ENCODE peak calls at places on chromosomes 11 and 22, in five cellular contexts. One of them, this sample, is unnamed. For H3K4me1, the result is how much of the 10 kb centered on the place peaks cover.

GRCh38 chr11:66289548-66290331 is 797 bp upstream of the YIF1A start:
- DNase-seq in HepG2: no peak
- DNase-seq in transverse colon: peak
- DNase-seq in sigmoid colon: no peak
- DNase-seq in upper lobe of left lung: peak
- DNase-seq in this sample: peak

GRCh38 chr11:95093548-95093947 is 3.9 kb downstream of the ENDOD1 start:
- DNase-seq in upper lobe of left lung: no peak
- DNase-seq in sigmoid colon: no peak
- DNase-seq in HepG2: no peak
- DNase-seq in transverse colon: no peak
- DNase-seq in this sample: no peak

GRCh38 chr22:36584666-36585065 is 55.7 kb upstream of the EIF3D start:
- DNase-seq in sigmoid colon: no peak
- DNase-seq in HepG2: no peak
- DNase-seq in upper lobe of left lung: no peak
- DNase-seq in transverse colon: no peak
- DNase-seq in this sample: no peak

GRCh38 chr22:38738475-38739070 is 17.2 kb downstream of the SUN2 start:
- DNase-seq in transverse colon: no peak
- DNase-seq in sigmoid colon: no peak
- DNase-seq in upper lobe of left lung: no peak
- DNase-seq in HepG2: no peak
- DNase-seq in this sample: no peak

GRCh38 chr11:69127091-69127850 is 28.5 kb upstream of the SMIM38 start:
- DNase-seq in upper lobe of left lung: peak
- DNase-seq in transverse colon: no peak
- DNase-seq in HepG2: no peak
- DNase-seq in sigmoid colon: no peak
- DNase-seq in this sample: peak

GRCh38 chr11:10669258-10670033 is 24.1 kb downstream of the IRAG1 start:
- DNase-seq in sigmoid colon: peak
- DNase-seq in HepG2: no peak
- DNase-seq in transverse colon: no peak
- DNase-seq in upper lobe of left lung: no peak
- DNase-seq in this sample: no peak

GRCh38 chr22:38830026-38830844 is 13.6 kb downstream of the NPTXR start:
- DNase-seq in upper lobe of left lung: no peak
- DNase-seq in sigmoid colon: no peak
- DNase-seq in transverse colon: no peak
- DNase-seq in HepG2: no peak
- DNase-seq in this sample: no peak

GRCh38 chr22:33467067-33467466 is 408.9 kb upstream of the SYN3 start:
- DNase-seq in upper lobe of left lung: no peak
- DNase-seq in HepG2: no peak
- DNase-seq in sigmoid colon: no peak
- DNase-seq in transverse colon: no peak
- DNase-seq in this sample: no peak

GRCh38 chr22:50473855-50474671 is 772 bp downstream of the SBF1 start:
- DNase-seq in transverse colon: peak
- DNase-seq in upper lobe of left lung: peak
- DNase-seq in sigmoid colon: peak
- DNase-seq in HepG2: no peak
- DNase-seq in this sample: peak

GRCh38 chr11:74702383-74703007 is 28.7 kb downstream of the CHRDL2 start:
- DNase-seq in transverse colon: peak
- DNase-seq in sigmoid colon: peak
- DNase-seq in HepG2: peak
- DNase-seq in upper lobe of left lung: no peak
- DNase-seq in this sample: peak

GRCh38 chr11:45677811-45678515 is 12.5 kb upstream of the CHST1 start:
- DNase-seq in HepG2: no peak
- DNase-seq in transverse colon: no peak
- DNase-seq in upper lobe of left lung: no peak
- DNase-seq in sigmoid colon: peak
- DNase-seq in this sample: no peak

DNA sequence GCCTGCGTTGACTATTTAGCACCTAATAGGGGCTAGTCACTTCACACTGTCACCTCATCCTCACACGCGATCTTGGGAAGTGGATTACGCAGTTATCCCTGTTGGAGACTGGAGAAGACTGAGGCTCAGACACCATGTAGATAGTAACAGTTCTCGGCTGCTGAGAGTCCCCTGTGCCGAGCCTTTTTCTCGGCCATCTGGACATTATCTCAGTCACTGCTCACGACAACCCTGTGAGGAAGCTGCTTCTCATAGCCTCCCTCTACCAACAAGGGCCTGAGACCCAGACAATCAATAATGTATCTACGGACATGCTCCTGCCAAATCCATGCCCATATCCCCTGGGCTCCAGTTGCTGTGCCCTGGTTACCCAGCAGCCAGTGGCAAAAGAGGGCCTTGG is 25.9 kb downstream of the SCUBE1 start:
- DNase-seq in HepG2: no peak
- DNase-seq in sigmoid colon: no peak
- DNase-seq in transverse colon: no peak
- DNase-seq in upper lobe of left lung: no peak
- DNase-seq in this sample: no peak
- H3K4me1 ChIP-seq in HepG2: under half
- H3K4me1 ChIP-seq in sigmoid colon: under half
- H3K4me1 ChIP-seq in transverse colon: under half
- H3K4me1 ChIP-seq in upper lobe of left lung: under half
- H3K4me1 ChIP-seq in this sample: under half

DNA sequence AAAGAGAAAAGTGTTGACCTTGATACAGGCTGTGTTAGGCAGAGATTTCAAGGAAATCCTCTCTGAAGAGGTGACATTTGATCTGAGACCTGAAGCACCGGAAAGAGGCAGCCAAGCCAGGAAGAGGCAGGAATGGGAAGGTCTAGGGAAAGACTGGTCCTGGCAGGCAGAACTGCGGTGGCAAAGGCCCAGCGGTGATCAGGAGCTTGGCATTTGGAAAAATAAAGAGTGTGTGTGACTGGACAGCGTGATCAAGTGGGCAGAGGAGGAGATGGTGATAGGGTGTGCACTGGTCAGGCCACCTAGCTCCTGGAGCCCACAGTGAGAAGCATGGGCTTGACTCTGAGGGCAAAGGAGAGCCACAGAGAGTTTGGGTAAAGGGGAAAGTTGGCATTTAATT is 27.2 kb upstream of the GAB4 start:
- DNase-seq in transverse colon: no peak
- DNase-seq in sigmoid colon: no peak
- DNase-seq in HepG2: no peak
- DNase-seq in upper lobe of left lung: no peak
- DNase-seq in this sample: peak
- H3K4me3 ChIP-seq in transverse colon: no peak
- H3K4me3 ChIP-seq in sigmoid colon: no peak
- H3K4me3 ChIP-seq in HepG2: no peak
- H3K4me3 ChIP-seq in upper lobe of left lung: no peak
- H3K4me3 ChIP-seq in this sample: no peak

GRCh38 chr11:128905345-128906184 is 14.4 kb downstream of the KCNJ5 start:
- DNase-seq in upper lobe of left lung: peak
- DNase-seq in HepG2: no peak
- DNase-seq in sigmoid colon: no peak
- DNase-seq in transverse colon: peak
- DNase-seq in this sample: peak
- TF ChIP-seq EP300 in upper lobe of left lung: no peak
- TF ChIP-seq EP300 in HepG2: no peak
- TF ChIP-seq EP300 in sigmoid colon: no peak
- TF ChIP-seq EP300 in transverse colon: no peak
- TF ChIP-seq EP300 in this sample: no peak

GRCh38 chr11:61120865-61121831 is 18.9 kb downstream of the CD5 start:
- DNase-seq in transverse colon: peak
- DNase-seq in upper lobe of left lung: no peak
- DNase-seq in HepG2: no peak
- DNase-seq in sigmoid colon: peak
- DNase-seq in this sample: peak
- H3K4me1 ChIP-seq in transverse colon: under half
- H3K4me1 ChIP-seq in upper lobe of left lung: under half
- H3K4me1 ChIP-seq in HepG2: under half
- H3K4me1 ChIP-seq in sigmoid colon: under half
- H3K4me1 ChIP-seq in this sample: under half

DNA sequence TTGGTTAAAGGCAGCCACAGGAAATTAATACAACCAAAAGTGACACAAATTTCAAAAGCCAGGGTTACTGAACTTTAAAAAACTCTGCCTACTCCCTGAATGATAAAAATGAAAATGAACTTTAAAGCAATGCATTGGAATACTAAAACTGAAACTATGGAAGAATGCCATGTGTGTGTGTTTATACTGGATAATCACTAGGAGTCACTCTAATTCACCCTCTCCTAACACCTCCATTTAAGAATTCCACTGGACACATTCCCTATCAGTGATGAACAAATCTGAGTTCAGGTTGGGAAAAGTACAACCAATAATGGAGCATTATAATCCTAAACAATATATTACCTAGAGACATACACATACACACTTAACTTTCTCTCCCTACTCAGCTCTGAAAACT is 27.5 kb upstream of the PLAAT3 start:
- DNase-seq in transverse colon: no peak
- DNase-seq in sigmoid colon: no peak
- DNase-seq in HepG2: no peak
- DNase-seq in upper lobe of left lung: no peak
- DNase-seq in this sample: no peak
- H3K4me3 ChIP-seq in transverse colon: no peak
- H3K4me3 ChIP-seq in sigmoid colon: no peak
- H3K4me3 ChIP-seq in HepG2: no peak
- H3K4me3 ChIP-seq in upper lobe of left lung: no peak
- H3K4me3 ChIP-seq in this sample: no peak

GRCh38 chr11:3073029-3073435 is 15.8 kb upstream of the CARS1 start:
- DNase-seq in upper lobe of left lung: no peak
- DNase-seq in HepG2: no peak
- DNase-seq in transverse colon: no peak
- DNase-seq in sigmoid colon: no peak
- DNase-seq in this sample: no peak
- TF ChIP-seq EP300 in upper lobe of left lung: no peak
- TF ChIP-seq EP300 in HepG2: no peak
- TF ChIP-seq EP300 in transverse colon: no peak
- TF ChIP-seq EP300 in sigmoid colon: no peak
- TF ChIP-seq EP300 in this sample: no peak

DNA sequence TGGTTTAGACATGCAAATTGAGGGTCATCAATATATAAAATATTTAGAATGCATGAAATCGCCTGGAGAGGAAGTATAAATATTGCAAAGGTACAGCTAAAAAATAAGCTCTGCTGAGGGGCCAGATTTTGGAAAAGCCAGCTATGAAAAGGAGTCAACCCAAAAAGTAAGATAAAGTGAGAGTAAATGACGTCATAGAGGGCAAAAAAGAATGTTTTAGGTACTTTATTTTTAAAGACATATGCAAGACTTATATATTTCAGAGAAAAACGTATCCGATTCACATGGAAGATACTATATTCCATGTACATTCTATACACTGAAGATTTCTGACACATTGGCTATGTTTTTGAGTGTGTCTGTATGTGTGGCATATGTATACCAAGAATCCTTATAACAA is 13.6 kb downstream of the GRM5 start:
- DNase-seq in transverse colon: no peak
- DNase-seq in upper lobe of left lung: no peak
- DNase-seq in sigmoid colon: no peak
- DNase-seq in HepG2: no peak
- DNase-seq in this sample: no peak
- H3K4me1 ChIP-seq in transverse colon: under half
- H3K4me1 ChIP-seq in upper lobe of left lung: under half
- H3K4me1 ChIP-seq in sigmoid colon: under half
- H3K4me1 ChIP-seq in HepG2: under half
- H3K4me1 ChIP-seq in this sample: under half

This sample was measured in stomach.